ENCODE peak calls at places on chromosomes 12 and 14, in ten cellular contexts. X, H, J, A, W, B, G, V, Q and M are unnamed samples.

GRCh38 chr12:32587536-32588346 is 91.4 kb upstream of the DNM1L start:
- DNase-seq in V (no peak), W (no peak), Q (no peak), H (no peak), G (no peak), B (no peak), X (no peak), J (no peak), A (no peak), M (no peak)

GRCh38 chr12:52581481-52581880 is 7.8 kb upstream of the KRT74 start:
- DNase-seq in X (no peak), J (peak), H (no peak), G (no peak), B (no peak), V (no peak), W (no peak), A (no peak), Q (no peak), M (no peak)

GRCh38 chr14:101502761-101503392 is 58.4 kb upstream of the DIO3 start:
- DNase-seq in B (no peak), Q (peak), A (no peak), V (no peak), G (no peak), H (no peak), X (no peak), J (no peak), W (no peak), M (no peak)

GRCh38 chr14:22427771-22428228 is 161.2 kb downstream of the DAD1 start:
- DNase-seq in B (peak), A (no peak), Q (peak), J (peak), W (no peak), X (peak), G (no peak), H (no peak), V (no peak), M (peak)

GRCh38 chr14:39374846-39375245 is 57.4 kb downstream of the FBXO33 start:
- DNase-seq in W (no peak), Q (no peak), H (no peak), V (no peak), J (peak), B (peak), X (no peak), G (no peak), A (no peak), M (no peak)

GRCh38 chr14:51776102-51776894 is 84.1 kb upstream of the GNG2 start:
- DNase-seq in A (no peak), H (peak), X (peak), G (peak), Q (peak), W (peak), V (peak), B (no peak), J (peak), M (peak)

GRCh38 chr12:12776261-12776660 is 9.2 kb upstream of the APOLD1 start:
- DNase-seq in W (no peak), G (no peak), Q (no peak), A (no peak), V (peak), H (no peak), X (no peak), J (no peak), B (no peak), M (no peak)

GRCh38 chr14:34496679-34497513 is 34.9 kb upstream of the SPTSSA start:
- DNase-seq in H (peak), V (no peak), Q (peak), B (peak), X (peak), A (peak), W (peak), J (peak), G (peak), M (peak)

GRCh38 chr12:93292731-93293566 is 84.8 kb upstream of the NUDT4 start:
- DNase-seq in B (no peak), X (peak), J (no peak), H (no peak), A (no peak), V (no peak), W (no peak), G (no peak), Q (no peak), M (no peak)

GRCh38 chr12:49538740-49539403 is at the start of gene KCNH3:
- DNase-seq in G (no peak), H (peak), V (peak), Q (peak), J (peak), W (peak), B (no peak), A (peak), X (peak), M (peak)

GRCh38 chr14:31881531-31882310 is 195.4 kb upstream of the ARHGAP5 start:
- DNase-seq in J (peak), W (no peak), V (no peak), G (no peak), X (no peak), A (no peak), B (no peak), Q (no peak), H (no peak), M (no peak)

GRCh38 chr14:52315355-52315718 is 1.2 kb downstream of the PTGER2 start:
- DNase-seq in H (no peak), A (no peak), W (no peak), J (no peak), B (no peak), G (no peak), V (no peak), X (peak), Q (no peak), M (no peak)

GRCh38 chr12:120262852-120263724 is 2.4 kb downstream of the PXN start:
- DNase-seq in W (peak), A (no peak), X (no peak), V (no peak), J (peak), H (no peak), Q (no peak), G (no peak), B (no peak), M (peak)

GRCh38 chr14:54622189-54622958 is 55.4 kb downstream of the SAMD4A start:
- DNase-seq in J (no peak), H (no peak), B (no peak), Q (no peak), X (no peak), W (no peak), A (no peak), G (no peak), V (no peak), M (no peak)

GRCh38 chr12:39572551-39572950 is 47.1 kb downstream of the ABCD2 start:
- DNase-seq in J (no peak), Q (no peak), W (no peak), X (no peak), B (no peak), A (no peak), H (no peak), V (no peak), G (no peak), M (no peak)

GRCh38 chr12:53381739-53382630 is 2.0 kb downstream of the SP1 start:
- DNase-seq in V (peak), H (no peak), Q (peak), G (no peak), A (no peak), J (peak), B (no peak), W (no peak), X (peak), M (no peak)

GRCh38 chr14:104634886-104635570 is 30.5 kb upstream of the TMEM179 start:
- DNase-seq in V (no peak), A (no peak), H (no peak), X (no peak), J (no peak), B (no peak), G (no peak), W (no peak), Q (no peak), M (no peak)

GRCh38 chr14:23351681-23352505 is 794 bp downstream of the SLC22A17 start:
- DNase-seq in B (no peak), J (peak), A (no peak), Q (no peak), V (no peak), H (no peak), X (peak), W (peak), G (no peak), M (no peak)

GRCh38 chr14:65164068-65164824 is 61.9 kb upstream of the MAX start:
- DNase-seq in V (peak), A (no peak), G (peak), W (no peak), B (no peak), Q (no peak), H (peak), J (peak), X (peak), M (no peak)

GRCh38 chr12:58901664-58902063 is 18.6 kb downstream of the LRIG3 start:
- DNase-seq in V (no peak), B (no peak), A (no peak), J (no peak), H (no peak), W (no peak), X (no peak), G (no peak), Q (no peak), M (no peak)

GRCh38 chr12:103334447-103334846 is 161.3 kb downstream of the C12orf42 start:
- DNase-seq in X (no peak), B (no peak), Q (no peak), H (no peak), W (no peak), J (no peak), A (no peak), V (no peak), G (no peak), M (no peak)

GRCh38 chr12:99131761-99132199 is 486.7 kb downstream of the APAF1 start:
- DNase-seq in X (peak), J (peak), H (no peak), W (peak), B (no peak), G (no peak), Q (no peak), A (no peak), V (no peak), M (no peak)

GRCh38 chr12:88571543-88571942 is 8.7 kb downstream of the KITLG start:
- DNase-seq in V (no peak), A (no peak), G (no peak), J (peak), H (no peak), Q (no peak), W (no peak), B (no peak), X (no peak), M (no peak)

GRCh38 chr12:29026419-29026818 is 122.7 kb upstream of the FAR2 start:
- DNase-seq in A (no peak), X (no peak), W (no peak), G (peak), Q (no peak), B (no peak), J (no peak), H (no peak), V (no peak), M (peak)

GRCh38 chr12:52506858-52507715 is 13.1 kb downstream of the KRT5 start:
- DNase-seq in G (no peak), X (peak), H (no peak), Q (no peak), J (peak), B (no peak), V (peak), A (no peak), W (no peak), M (peak)

GRCh38 chr12:6213969-6214368 is 13.8 kb downstream of the CD9 start:
- DNase-seq in V (no peak), J (no peak), A (no peak), H (no peak), Q (no peak), X (no peak), G (no peak), W (no peak), B (no peak), M (no peak)

GRCh38 chr12:685388-685787 is 22.1 kb upstream of the NINJ2 start:
- DNase-seq in J (no peak), W (no peak), G (no peak), X (no peak), B (no peak), H (no peak), A (no peak), V (peak), Q (no peak), M (peak)

GRCh38 chr12:58877243-58877743 is 43.0 kb downstream of the LRIG3 start:
- DNase-seq in V (no peak), B (peak), H (no peak), A (no peak), X (no peak), J (peak), W (no peak), G (peak), Q (no peak), M (peak)

GRCh38 chr12:51265024-51265423 is 5.2 kb downstream of the SMAGP start:
- DNase-seq in Q (no peak), B (no peak), A (no peak), W (no peak), X (no peak), G (no peak), H (no peak), V (peak), J (no peak), M (no peak)

GRCh38 chr12:128795530-128796361 is 28.0 kb downstream of the SLC15A4 start:
- DNase-seq in J (no peak), B (no peak), Q (no peak), A (no peak), W (no peak), V (no peak), X (no peak), H (no peak), G (no peak), M (no peak)

GRCh38 chr12:48794870-48795269 is 6.0 kb upstream of the ADCY6 start:
- DNase-seq in W (no peak), H (no peak), Q (no peak), X (no peak), G (no peak), A (no peak), B (no peak), J (peak), V (peak), M (no peak)

GRCh38 chr12:100234166-100234565 is 32.7 kb downstream of the DEPDC4 start:
- DNase-seq in W (no peak), B (no peak), A (no peak), Q (no peak), J (no peak), H (no peak), X (no peak), G (peak), V (no peak), M (no peak)

GRCh38 chr12:115404761-115405470 is 720.9 kb upstream of the TBX3 start:
- DNase-seq in G (peak), B (peak), Q (no peak), W (no peak), A (no peak), V (no peak), J (peak), H (no peak), X (no peak), M (peak)

GRCh38 chr14:96519970-96520369 is 17.8 kb downstream of the PAPOLA start:
- DNase-seq in X (no peak), J (no peak), H (no peak), Q (no peak), G (no peak), A (no peak), B (no peak), V (no peak), W (no peak), M (no peak)

GRCh38 chr14:54133896-54134295 is 177.3 kb upstream of the BMP4 start:
- DNase-seq in W (no peak), Q (no peak), H (no peak), X (no peak), V (no peak), B (no peak), A (no peak), J (peak), G (no peak), M (no peak)

GRCh38 chr12:131832393-131833231 is 4.4 kb downstream of the MMP17 start:
- DNase-seq in V (no peak), X (no peak), W (peak), Q (peak), B (no peak), G (no peak), A (no peak), H (no peak), J (peak), M (no peak)

GRCh38 chr12:76345569-76345968 is 2.6 kb downstream of the BBS10 start:
- DNase-seq in X (no peak), W (no peak), G (no peak), H (no peak), J (no peak), A (no peak), V (no peak), Q (no peak), B (no peak), M (no peak)

GRCh38 chr12:76346236-76346635 is 2.0 kb downstream of the BBS10 start:
- DNase-seq in W (no peak), V (no peak), G (no peak), B (no peak), X (no peak), J (peak), Q (no peak), A (no peak), H (no peak), M (no peak)

GRCh38 chr12:76346798-76347420 is 1.3 kb downstream of the BBS10 start:
- DNase-seq in Q (peak), X (peak), J (peak), A (no peak), B (no peak), W (no peak), H (no peak), V (peak), G (peak), M (peak)

GRCh38 chr12:76348079-76348901 is at the start of gene BBS10:
- DNase-seq in H (peak), B (peak), A (peak), G (peak), Q (peak), X (peak), V (peak), J (peak), W (peak), M (peak)
- H3K4me3 ChIP-seq in H (peak), B (peak), A (peak), G (peak), Q (peak), X (peak), V (peak), J (peak), W (peak), M (peak)

GRCh38 chr14:58104808-58105207 is 47.2 kb downstream of the ARMH4 start:
- DNase-seq in W (no peak), X (no peak), Q (no peak), V (no peak), J (peak), H (no peak), G (peak), A (no peak), B (peak), M (peak)
- H3K4me3 ChIP-seq in W (no peak), X (no peak), Q (no peak), V (no peak), J (no peak), H (no peak), G (no peak), A (no peak), B (no peak), M (no peak)

GRCh38 chr14:61749264-61749663 is 13.0 kb upstream of the SNAPC1 start:
- DNase-seq in G (no peak), W (no peak), Q (no peak), H (no peak), V (no peak), B (no peak), J (peak), A (no peak), X (no peak), M (no peak)
- H3K4me3 ChIP-seq in G (no peak), W (peak), Q (no peak), H (no peak), V (no peak), B (peak), J (peak), A (peak), X (no peak), M (peak)

GRCh38 chr12:118101051-118101450 is 2.8 kb downstream of the VSIG10 start:
- DNase-seq in V (no peak), A (no peak), J (no peak), H (no peak), W (no peak), X (no peak), Q (no peak), G (no peak), B (no peak), M (no peak)

GRCh38 chr12:118102070-118102469 is 1.7 kb downstream of the VSIG10 start:
- DNase-seq in V (no peak), G (no peak), W (no peak), H (peak), B (no peak), X (no peak), Q (no peak), J (no peak), A (no peak), M (no peak)

GRCh38 chr12:118102609-118103008 is 1.2 kb downstream of the VSIG10 start:
- DNase-seq in X (no peak), Q (no peak), A (no peak), J (no peak), V (no peak), G (no peak), W (no peak), B (no peak), H (no peak), M (no peak)

GRCh38 chr12:118103231-118103600 is 595 bp downstream of the VSIG10 start:
- DNase-seq in A (no peak), X (no peak), B (no peak), G (no peak), W (no peak), J (peak), H (no peak), Q (no peak), V (no peak), M (no peak)

GRCh38 chr12:118103601-118104382 is at the start of gene VSIG10:
- DNase-seq in B (peak), H (no peak), A (no peak), V (no peak), X (peak), W (peak), G (no peak), J (peak), Q (peak), M (no peak)
- H3K4me3 ChIP-seq in B (peak), H (peak), A (peak), V (peak), X (peak), W (peak), G (peak), J (peak), Q (peak), M (peak)

DNA sequence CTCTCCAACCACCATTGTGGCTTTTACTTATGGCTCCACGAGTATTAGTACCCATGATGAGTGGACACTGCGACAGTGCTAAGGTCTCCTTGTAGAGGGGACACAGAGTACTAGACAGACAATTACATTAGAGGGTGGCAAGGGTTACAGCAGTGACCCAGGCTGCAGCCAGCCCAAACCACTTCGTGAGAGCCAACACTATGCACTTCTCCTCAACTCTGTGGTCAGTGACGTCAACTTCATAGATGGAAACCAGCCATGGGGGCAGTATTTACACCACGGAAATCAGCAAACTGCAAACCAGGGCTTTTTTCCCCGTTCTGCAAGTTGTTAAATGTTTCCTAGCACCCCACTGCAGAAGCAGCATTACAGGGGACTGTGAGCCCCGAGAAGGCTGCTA is 61.6 kb upstream of the ZFP36L1 start:
- DNase-seq in W (no peak), V (no peak), G (no peak), B (no peak), J (no peak), X (no peak), A (no peak), Q (no peak), H (no peak), M (no peak)
- H3K4me3 ChIP-seq in W (no peak), V (no peak), G (no peak), B (no peak), J (no peak), X (no peak), A (no peak), Q (no peak), H (no peak), M (no peak)

DNA sequence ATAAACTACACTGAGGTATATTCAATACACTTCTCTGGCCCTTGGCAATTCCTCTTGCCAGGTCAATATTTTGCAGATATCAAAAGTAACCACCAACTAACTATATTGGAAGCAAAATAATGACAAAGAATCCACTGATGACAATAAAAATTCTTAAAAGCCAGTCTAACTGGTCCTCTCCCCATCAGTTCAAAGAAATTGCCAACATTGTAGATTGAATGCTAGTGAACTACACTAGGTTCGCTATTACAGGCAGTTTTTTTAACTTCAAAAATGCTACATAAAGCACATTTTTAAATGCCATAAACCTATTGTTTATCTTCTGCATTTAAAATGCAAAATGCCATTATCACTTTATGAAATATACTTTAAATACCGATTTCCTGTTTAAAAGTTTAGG is 4.0 kb downstream of the CDK17 start:
- DNase-seq in H (no peak), G (no peak), W (no peak), V (no peak), B (no peak), J (no peak), A (no peak), Q (no peak), X (no peak), M (no peak)
- H3K4me3 ChIP-seq in H (no peak), G (no peak), W (peak), V (no peak), B (no peak), J (no peak), A (no peak), Q (no peak), X (no peak), M (no peak)